ENCODE peak calls at places on chromosomes 12 and 14, in seven cellular contexts. One of them, this sample, is unnamed.

GRCh38 chr14:32366256-32366655 is 37.2 kb downstream of the AKAP6 start:
- DNase-seq in spleen: no peak
- DNase-seq in EL: peak; percentile 20
- DNase-seq in heart right ventricle: no peak
- DNase-seq in RCC 7860: no peak
- DNase-seq in effector memory CD4-positive, alpha-beta T cell: no peak
- DNase-seq in stimulated activated CD8-positive, alpha-beta memory T cell treated with anti-CD3 and anti-CD28 coated beads, Interleukin-4, amount 100 ng/mL, for 4 hours: no peak
- DNase-seq in this sample: peak; percentile 64

GRCh38 chr12:116700066-116700465 is 37.8 kb downstream of the SPRING1 start:
- DNase-seq in spleen: no peak
- DNase-seq in EL: no peak
- DNase-seq in heart right ventricle: no peak
- DNase-seq in RCC 7860: no peak
- DNase-seq in effector memory CD4-positive, alpha-beta T cell: no peak
- DNase-seq in stimulated activated CD8-positive, alpha-beta memory T cell treated with anti-CD3 and anti-CD28 coated beads, Interleukin-4, amount 100 ng/mL, for 4 hours: no peak
- DNase-seq in this sample: no peak

GRCh38 chr12:30806989-30807694 is 52.4 kb upstream of the CAPRIN2 start:
- DNase-seq in spleen: no peak
- DNase-seq in EL: peak; percentile 70
- DNase-seq in heart right ventricle: peak; percentile 52
- DNase-seq in RCC 7860: peak; percentile 54
- DNase-seq in effector memory CD4-positive, alpha-beta T cell: no peak
- DNase-seq in stimulated activated CD8-positive, alpha-beta memory T cell treated with anti-CD3 and anti-CD28 coated beads, Interleukin-4, amount 100 ng/mL, for 4 hours: no peak
- DNase-seq in this sample: peak; percentile 72

GRCh38 chr12:106774808-106775524 is 484 bp downstream of the RIC8B start:
- DNase-seq in spleen: no peak
- DNase-seq in EL: no peak
- DNase-seq in heart right ventricle: no peak
- DNase-seq in RCC 7860: no peak
- DNase-seq in effector memory CD4-positive, alpha-beta T cell: no peak
- DNase-seq in stimulated activated CD8-positive, alpha-beta memory T cell treated with anti-CD3 and anti-CD28 coated beads, Interleukin-4, amount 100 ng/mL, for 4 hours: no peak
- DNase-seq in this sample: no peak

GRCh38 chr12:113477842-113478215 is 6.2 kb upstream of the LHX5 start:
- DNase-seq in spleen: no peak
- DNase-seq in EL: no peak
- DNase-seq in heart right ventricle: no peak
- DNase-seq in RCC 7860: no peak
- DNase-seq in effector memory CD4-positive, alpha-beta T cell: no peak
- DNase-seq in stimulated activated CD8-positive, alpha-beta memory T cell treated with anti-CD3 and anti-CD28 coated beads, Interleukin-4, amount 100 ng/mL, for 4 hours: no peak
- DNase-seq in this sample: no peak

GRCh38 chr12:121799175-121799841 is 4.5 kb upstream of the SETD1B start:
- DNase-seq in spleen: peak; percentile 89
- DNase-seq in EL: peak; percentile 77
- DNase-seq in heart right ventricle: peak; percentile 84
- DNase-seq in RCC 7860: peak; percentile 65
- DNase-seq in effector memory CD4-positive, alpha-beta T cell: no peak
- DNase-seq in stimulated activated CD8-positive, alpha-beta memory T cell treated with anti-CD3 and anti-CD28 coated beads, Interleukin-4, amount 100 ng/mL, for 4 hours: no peak
- DNase-seq in this sample: peak; percentile 75

GRCh38 chr12:86698581-86698980 is 442.4 kb upstream of the MGAT4C start:
- DNase-seq in spleen: no peak
- DNase-seq in EL: peak; percentile 20
- DNase-seq in heart right ventricle: no peak
- DNase-seq in RCC 7860: no peak
- DNase-seq in effector memory CD4-positive, alpha-beta T cell: no peak
- DNase-seq in stimulated activated CD8-positive, alpha-beta memory T cell treated with anti-CD3 and anti-CD28 coated beads, Interleukin-4, amount 100 ng/mL, for 4 hours: no peak
- DNase-seq in this sample: peak; percentile 54

GRCh38 chr14:75141967-75142366 is 15.1 kb upstream of the NEK9 start:
- DNase-seq in spleen: no peak
- DNase-seq in EL: peak; percentile 35
- DNase-seq in heart right ventricle: no peak
- DNase-seq in RCC 7860: no peak
- DNase-seq in effector memory CD4-positive, alpha-beta T cell: no peak
- DNase-seq in stimulated activated CD8-positive, alpha-beta memory T cell treated with anti-CD3 and anti-CD28 coated beads, Interleukin-4, amount 100 ng/mL, for 4 hours: no peak
- DNase-seq in this sample: no peak

GRCh38 chr12:7108042-7108927 is 729 bp downstream of the C1RL start:
- DNase-seq in spleen: peak; percentile 97
- DNase-seq in EL: peak; percentile 85
- DNase-seq in heart right ventricle: peak; percentile 54
- DNase-seq in RCC 7860: peak; percentile 61
- DNase-seq in effector memory CD4-positive, alpha-beta T cell: peak; percentile 53
- DNase-seq in stimulated activated CD8-positive, alpha-beta memory T cell treated with anti-CD3 and anti-CD28 coated beads, Interleukin-4, amount 100 ng/mL, for 4 hours: peak; percentile 56
- DNase-seq in this sample: no peak

GRCh38 chr14:52840916-52841315 is 49.5 kb upstream of the GNPNAT1 start:
- DNase-seq in spleen: no peak
- DNase-seq in EL: peak; percentile 78
- DNase-seq in heart right ventricle: no peak
- DNase-seq in RCC 7860: no peak
- DNase-seq in effector memory CD4-positive, alpha-beta T cell: no peak
- DNase-seq in stimulated activated CD8-positive, alpha-beta memory T cell treated with anti-CD3 and anti-CD28 coated beads, Interleukin-4, amount 100 ng/mL, for 4 hours: no peak
- DNase-seq in this sample: peak; percentile 73

GRCh38 chr14:91063119-91063518 is 2.7 kb upstream of the RPS6KA5 start:
- DNase-seq in spleen: no peak
- DNase-seq in EL: peak; percentile 19
- DNase-seq in heart right ventricle: no peak
- DNase-seq in RCC 7860: no peak
- DNase-seq in effector memory CD4-positive, alpha-beta T cell: no peak
- DNase-seq in stimulated activated CD8-positive, alpha-beta memory T cell treated with anti-CD3 and anti-CD28 coated beads, Interleukin-4, amount 100 ng/mL, for 4 hours: no peak
- DNase-seq in this sample: no peak

GRCh38 chr12:78864483-78865296 is at the start of gene SYT1:
- DNase-seq in spleen: peak; percentile 79
- DNase-seq in EL: peak; percentile 87
- DNase-seq in heart right ventricle: no peak
- DNase-seq in RCC 7860: peak; percentile 47
- DNase-seq in effector memory CD4-positive, alpha-beta T cell: no peak
- DNase-seq in stimulated activated CD8-positive, alpha-beta memory T cell treated with anti-CD3 and anti-CD28 coated beads, Interleukin-4, amount 100 ng/mL, for 4 hours: no peak
- DNase-seq in this sample: no peak

GRCh38 chr12:58557156-58557555 is 363.1 kb downstream of the LRIG3 start:
- DNase-seq in spleen: no peak
- DNase-seq in EL: peak; percentile 80
- DNase-seq in heart right ventricle: no peak
- DNase-seq in RCC 7860: no peak
- DNase-seq in effector memory CD4-positive, alpha-beta T cell: no peak
- DNase-seq in stimulated activated CD8-positive, alpha-beta memory T cell treated with anti-CD3 and anti-CD28 coated beads, Interleukin-4, amount 100 ng/mL, for 4 hours: no peak
- DNase-seq in this sample: peak; percentile 68

GRCh38 chr12:127083028-127083949 is 1183.7 kb upstream of the TMEM132C start:
- DNase-seq in spleen: no peak
- DNase-seq in EL: peak; percentile 78
- DNase-seq in heart right ventricle: peak; percentile 14
- DNase-seq in RCC 7860: peak; percentile 85
- DNase-seq in effector memory CD4-positive, alpha-beta T cell: no peak
- DNase-seq in stimulated activated CD8-positive, alpha-beta memory T cell treated with anti-CD3 and anti-CD28 coated beads, Interleukin-4, amount 100 ng/mL, for 4 hours: no peak
- DNase-seq in this sample: peak; percentile 64

GRCh38 chr12:3170423-3171194 is 93.4 kb downstream of the TSPAN9 start:
- DNase-seq in spleen: no peak
- DNase-seq in EL: peak; percentile 91
- DNase-seq in heart right ventricle: no peak
- DNase-seq in RCC 7860: peak; percentile 91
- DNase-seq in effector memory CD4-positive, alpha-beta T cell: no peak
- DNase-seq in stimulated activated CD8-positive, alpha-beta memory T cell treated with anti-CD3 and anti-CD28 coated beads, Interleukin-4, amount 100 ng/mL, for 4 hours: no peak
- DNase-seq in this sample: peak; percentile 50

GRCh38 chr12:89370850-89371249 is 18.5 kb upstream of the DUSP6 start:
- DNase-seq in spleen: no peak
- DNase-seq in EL: peak; percentile 87
- DNase-seq in heart right ventricle: no peak
- DNase-seq in RCC 7860: peak; percentile 66
- DNase-seq in effector memory CD4-positive, alpha-beta T cell: no peak
- DNase-seq in stimulated activated CD8-positive, alpha-beta memory T cell treated with anti-CD3 and anti-CD28 coated beads, Interleukin-4, amount 100 ng/mL, for 4 hours: no peak
- DNase-seq in this sample: no peak

GRCh38 chr12:128026696-128027574 is 240.0 kb upstream of the TMEM132C start:
- DNase-seq in spleen: no peak
- DNase-seq in EL: no peak
- DNase-seq in heart right ventricle: no peak
- DNase-seq in RCC 7860: no peak
- DNase-seq in effector memory CD4-positive, alpha-beta T cell: no peak
- DNase-seq in stimulated activated CD8-positive, alpha-beta memory T cell treated with anti-CD3 and anti-CD28 coated beads, Interleukin-4, amount 100 ng/mL, for 4 hours: no peak
- DNase-seq in this sample: peak; percentile 12